ENCODE peak calls at places on chromosomes 1 and 21, in seven cellular contexts. T is epithelial cell of esophagus, N is nucleus accumbens, C is skeletal muscle cell, A is GM03348, Y is germinal center, M is amniotic stem cell. P is an unnamed sample.

GRCh38 chr1:39183503-39184353 is 20.8 kb upstream of the MACF1 start:
- DNase-seq in T (peak), N (peak), C (peak), A (peak), Y (peak), M (peak), P (peak)

GRCh38 chr1:242824435-242824834 is 299.9 kb upstream of the PLD5 start:
- DNase-seq in T (peak), N (no peak), C (no peak), A (peak), Y (no peak), M (no peak), P (no peak)

GRCh38 chr1:12177156-12177998 is 10.6 kb downstream of the TNFRSF1B start:
- DNase-seq in T (no peak), N (no peak), C (no peak), A (no peak), Y (no peak), M (no peak), P (no peak)

GRCh38 chr1:41289196-41289595 is 47.1 kb upstream of the SCMH1 start:
- DNase-seq in T (no peak), N (no peak), C (no peak), A (no peak), Y (no peak), M (no peak), P (no peak)

GRCh38 chr1:11784256-11784992 is 21.3 kb downstream of the MTHFR start:
- DNase-seq in T (no peak), N (no peak), C (no peak), A (no peak), Y (no peak), M (no peak), P (no peak)

GRCh38 chr1:109718495-109718894 is 6.4 kb downstream of the GSTM5 start:
- DNase-seq in T (no peak), N (no peak), C (no peak), A (no peak), Y (no peak), M (no peak), P (no peak)

GRCh38 chr1:19066248-19066873 is 109.9 kb upstream of the IFFO2 start:
- DNase-seq in T (peak), N (no peak), C (no peak), A (no peak), Y (no peak), M (no peak), P (no peak)

GRCh38 chr1:41739061-41739955 is 179.4 kb downstream of the HIVEP3 start:
- DNase-seq in T (peak), N (peak), C (peak), A (peak), Y (peak), M (peak), P (peak)

GRCh38 chr1:27402349-27402754 is 9.9 kb downstream of the GPR3 start:
- DNase-seq in T (peak), N (peak), C (no peak), A (peak), Y (no peak), M (no peak), P (peak)

GRCh38 chr1:65882091-65882490 is 89.4 kb downstream of the PDE4B start:
- DNase-seq in T (no peak), N (no peak), C (no peak), A (no peak), Y (no peak), M (no peak), P (no peak)

GRCh38 chr1:9658186-9658585 is 6.7 kb downstream of the PIK3CD start:
- DNase-seq in T (no peak), N (no peak), C (no peak), A (no peak), Y (no peak), M (no peak), P (no peak)

GRCh38 chr1:53145942-53146708 is 3.7 kb upstream of the SLC1A7 start:
- DNase-seq in T (peak), N (no peak), C (peak), A (peak), Y (no peak), M (peak), P (no peak)

GRCh38 chr1:20948091-20948490 is 161.0 kb upstream of the HP1BP3 start:
- DNase-seq in T (no peak), N (no peak), C (no peak), A (no peak), Y (no peak), M (no peak), P (no peak)

GRCh38 chr1:95116666-95117206 is 419 bp upstream of the TLCD4 start:
- DNase-seq in T (peak), N (peak), C (no peak), A (peak), Y (peak), M (peak), P (peak)

GRCh38 chr1:115771094-115771846 is 2.8 kb upstream of the CASQ2 start:
- DNase-seq in T (peak), N (no peak), C (no peak), A (no peak), Y (no peak), M (no peak), P (no peak)

GRCh38 chr1:14304381-14304865 is 294.1 kb upstream of the KAZN start:
- DNase-seq in T (no peak), N (no peak), C (peak), A (peak), Y (no peak), M (no peak), P (no peak)

GRCh38 chr1:115118596-115118995 is 29.3 kb upstream of the TSPAN2 start:
- DNase-seq in T (peak), N (no peak), C (no peak), A (no peak), Y (no peak), M (no peak), P (no peak)

GRCh38 chr1:153447498-153448170 is 12.8 kb downstream of the S100A7 start:
- DNase-seq in T (peak), N (no peak), C (peak), A (no peak), Y (no peak), M (no peak), P (no peak)

GRCh38 chr1:207497951-207498350 is 2.0 kb downstream of the CR1 start:
- DNase-seq in T (no peak), N (no peak), C (no peak), A (no peak), Y (no peak), M (no peak), P (no peak)

GRCh38 chr21:35963920-35964451 is 96.3 kb downstream of the SETD4 start:
- DNase-seq in T (no peak), N (no peak), C (no peak), A (no peak), Y (no peak), M (no peak), P (no peak)

GRCh38 chr21:28445081-28445830 is 547.4 kb downstream of the LTN1 start:
- DNase-seq in T (peak), N (no peak), C (peak), A (peak), Y (no peak), M (no peak), P (no peak)

GRCh38 chr1:164557270-164557669 is 1.7 kb upstream of the PBX1 start:
- DNase-seq in T (peak), N (no peak), C (no peak), A (no peak), Y (no peak), M (no peak), P (no peak)

GRCh38 chr1:5751171-5751556 is 241.1 kb downstream of the NPHP4 start:
- DNase-seq in T (no peak), N (no peak), C (no peak), A (no peak), Y (no peak), M (no peak), P (no peak)

GRCh38 chr1:13478687-13479086 is 35.1 kb downstream of the LRRC38 start:
- DNase-seq in T (no peak), N (no peak), C (no peak), A (no peak), Y (no peak), M (no peak), P (no peak)

GRCh38 chr1:38997034-38997900 is 6.2 kb downstream of the AKIRIN1 start:
- DNase-seq in T (no peak), N (no peak), C (no peak), A (no peak), Y (no peak), M (no peak), P (no peak)

GRCh38 chr1:51344602-51345299 is 14.4 kb upstream of the TTC39A start:
- DNase-seq in T (no peak), N (no peak), C (no peak), A (peak), Y (peak), M (no peak), P (peak)

GRCh38 chr1:116737020-116737854 is 17.0 kb upstream of the CD2 start:
- DNase-seq in T (peak), N (peak), C (peak), A (peak), Y (peak), M (peak), P (peak)